ENCODE peak calls at places on chromosome 22, in six cellular contexts. D is NCI-H2081, Q is head of caudate nucleus, T is WTC11, V is HEK293T, U is globus pallidus. H is an unnamed sample.

GRCh38 chr22:20741634-20742581 is 32.0 kb upstream of the SERPIND1 start:
- DNase-seq in V (peak), D (peak), U (peak), T (peak), Q (no peak), H (peak)

GRCh38 chr22:31230871-31231621 is 18.9 kb downstream of the LIMK2 start:
- DNase-seq in D (no peak), T (no peak), V (peak), Q (peak), U (peak), H (peak)

GRCh38 chr22:31496735-31497146 is 405 bp downstream of the SFI1 start:
- DNase-seq in T (no peak), V (peak), U (no peak), Q (no peak), D (no peak), H (no peak)

GRCh38 chr22:32701021-32701420 is 100.5 kb upstream of the TIMP3 start:
- DNase-seq in V (no peak), Q (no peak), D (no peak), T (no peak), U (no peak), H (no peak)

GRCh38 chr22:42412744-42413220 is 19.4 kb downstream of the NFAM1 start:
- DNase-seq in V (no peak), D (no peak), Q (no peak), T (peak), U (no peak), H (no peak)

GRCh38 chr22:35705141-35705540 is 12.5 kb upstream of the APOL5 start:
- DNase-seq in T (no peak), V (no peak), D (no peak), Q (no peak), U (no peak), H (no peak)

GRCh38 chr22:37176464-37177061 is 11.5 kb downstream of the C1QTNF6 start:
- DNase-seq in V (no peak), Q (no peak), D (no peak), T (no peak), U (peak), H (no peak)

GRCh38 chr22:45684169-45684568 is 12.5 kb downstream of the ATXN10 start:
- DNase-seq in V (no peak), D (no peak), T (no peak), Q (no peak), U (no peak), H (no peak)

GRCh38 chr22:44545773-44546172 is 47.7 kb upstream of the RTL6 start:
- DNase-seq in D (no peak), Q (no peak), T (no peak), V (no peak), U (no peak), H (no peak)

GRCh38 chr22:44622147-44622427 is 79.9 kb upstream of the PRR5 start:
- DNase-seq in U (no peak), D (no peak), V (no peak), Q (peak), T (no peak), H (no peak)

GRCh38 chr22:49425356-49425755 is 402.3 kb downstream of the BRD1 start:
- DNase-seq in T (no peak), V (no peak), D (no peak), Q (no peak), U (no peak), H (no peak)

GRCh38 chr22:32020117-32020516 is 22.9 kb upstream of the SLC5A1 start:
- DNase-seq in D (no peak), U (no peak), Q (no peak), T (no peak), V (no peak), H (no peak)

GRCh38 chr22:30115705-30116104 is 35.4 kb downstream of the HORMAD2 start:
- DNase-seq in D (no peak), U (no peak), Q (no peak), V (no peak), T (no peak), H (no peak)

GRCh38 chr22:47130883-47131610 is 368.6 kb downstream of the TBC1D22A start:
- DNase-seq in T (no peak), D (no peak), V (no peak), U (no peak), Q (no peak), H (no peak)

GRCh38 chr22:37455896-37456295 is 28.6 kb upstream of the ELFN2 start:
- DNase-seq in T (no peak), D (no peak), V (no peak), U (no peak), Q (no peak), H (no peak)

GRCh38 chr22:19290400-19291217 is 910 bp downstream of the CLTCL1 start:
- DNase-seq in Q (no peak), V (no peak), D (no peak), U (no peak), T (peak), H (no peak)

GRCh38 chr22:43381693-43382092 is 30.1 kb upstream of the MPPED1 start:
- DNase-seq in T (no peak), D (no peak), V (no peak), Q (no peak), U (no peak), H (no peak)

GRCh38 chr22:24947881-24948280 is 1.4 kb upstream of the LHFPL7 start:
- DNase-seq in T (no peak), Q (no peak), V (no peak), U (no peak), D (no peak), H (no peak)

GRCh38 chr22:48153726-48154125 is 1391.3 kb downstream of the TBC1D22A start:
- DNase-seq in Q (no peak), T (no peak), U (no peak), D (peak), V (no peak), H (peak)

GRCh38 chr22:49735411-49736311 is 92.0 kb downstream of the BRD1 start:
- DNase-seq in Q (no peak), T (peak), V (peak), U (no peak), D (no peak), H (no peak)

GRCh38 chr22:47283616-47284270 is 521.3 kb downstream of the TBC1D22A start:
- DNase-seq in U (no peak), T (no peak), Q (no peak), D (no peak), V (no peak), H (no peak)

GRCh38 chr22:47205562-47205961 is 443.1 kb downstream of the TBC1D22A start:
- DNase-seq in T (no peak), D (no peak), Q (no peak), U (no peak), V (no peak), H (no peak)

GRCh38 chr22:35170716-35171697 is 86.3 kb upstream of the HMGXB4 start:
- DNase-seq in D (no peak), V (no peak), T (no peak), U (no peak), Q (no peak), H (no peak)

GRCh38 chr22:20650294-20651207 is 123.4 kb upstream of the SERPIND1 start:
- DNase-seq in V (peak), T (no peak), U (no peak), Q (no peak), D (no peak), H (no peak)

GRCh38 chr22:47837703-47838102 is 1075.3 kb downstream of the TBC1D22A start:
- DNase-seq in U (no peak), T (peak), V (no peak), Q (no peak), D (no peak), H (peak)

GRCh38 chr22:33386270-33386669 is 328.1 kb upstream of the SYN3 start:
- DNase-seq in T (no peak), Q (no peak), V (no peak), D (no peak), U (no peak), H (no peak)

GRCh38 chr22:45154383-45154782 is 9.3 kb upstream of the NUP50 start:
- DNase-seq in T (no peak), Q (no peak), U (no peak), V (no peak), D (no peak), H (no peak)

GRCh38 chr22:20090730-20091240 is 10.7 kb downstream of the DGCR8 start:
- DNase-seq in T (no peak), U (no peak), V (no peak), D (no peak), Q (no peak), H (no peak)

GRCh38 chr22:45964372-45964771 is 12.6 kb downstream of the WNT7B start:
- DNase-seq in U (no peak), T (no peak), V (no peak), D (no peak), Q (no peak), H (no peak)

GRCh38 chr22:19181786-19182471 is 3.4 kb upstream of the SLC25A1 start:
- DNase-seq in T (no peak), V (no peak), D (no peak), Q (no peak), U (no peak), H (no peak)

GRCh38 chr22:23542933-23543332 is 37.2 kb downstream of the IGLL1 start:
- DNase-seq in V (no peak), Q (no peak), T (no peak), U (no peak), D (no peak), H (no peak)

GRCh38 chr22:43723816-43724215 is 88.3 kb downstream of the EFCAB6 start:
- DNase-seq in V (no peak), D (no peak), Q (no peak), U (no peak), T (no peak), H (no peak)

GRCh38 chr22:29994941-29995340 is 85.3 kb upstream of the HORMAD2 start:
- DNase-seq in D (no peak), Q (no peak), V (no peak), U (no peak), T (no peak), H (no peak)

GRCh38 chr22:43477966-43478365 is 66.2 kb downstream of the MPPED1 start:
- DNase-seq in V (no peak), T (no peak), Q (no peak), D (no peak), U (no peak), H (no peak)

GRCh38 chr22:48268771-48269552 is 1506.5 kb downstream of the TBC1D22A start:
- DNase-seq in D (no peak), U (no peak), V (no peak), T (no peak), Q (no peak), H (no peak)

GRCh38 chr22:27456696-27457503 is 344.7 kb downstream of the MN1 start:
- DNase-seq in Q (no peak), V (no peak), D (no peak), T (no peak), U (no peak), H (no peak)

GRCh38 chr22:38674888-38675287 is 6.9 kb upstream of the TOMM22 start:
- DNase-seq in T (no peak), V (no peak), D (no peak), Q (peak), U (peak), H (no peak)

GRCh38 chr22:50713571-50714056 is 24.4 kb upstream of the ACR start:
- DNase-seq in Q (peak), U (peak), V (no peak), T (no peak), D (no peak), H (no peak)

GRCh38 chr22:43883012-43883661 is 8.7 kb downstream of the PNPLA5 start:
- DNase-seq in D (peak), Q (peak), T (peak), U (no peak), V (peak), H (no peak)

H was measured in NCI-H446.